ENCODE peak calls at places on chromosomes 2 and 18, in six cellular contexts. One of them, this sample, is unnamed.

GRCh38 chr2:43774617-43775016 is 778 bp downstream of the DYNC2LI1 start:
- DNase-seq in EH: no peak
- DNase-seq in H9: no peak
- DNase-seq in BJ: no peak
- DNase-seq in activated T-helper 1 cell treated with anti-CD3 and anti-CD28 coated beads, Interleukin-2, amount 50 U/mL, for 16 hours: no peak
- DNase-seq in prostate gland: no peak
- DNase-seq in this sample: no peak

GRCh38 chr2:159449504-159450124 is 163.1 kb upstream of the WDSUB1 start:
- DNase-seq in EH: no peak
- DNase-seq in H9: no peak
- DNase-seq in BJ: no peak
- DNase-seq in activated T-helper 1 cell treated with anti-CD3 and anti-CD28 coated beads, Interleukin-2, amount 50 U/mL, for 16 hours: no peak
- DNase-seq in prostate gland: no peak
- DNase-seq in this sample: no peak

GRCh38 chr2:15471606-15472005 is 89.5 kb downstream of the NBAS start:
- DNase-seq in EH: no peak
- DNase-seq in H9: no peak
- DNase-seq in BJ: no peak
- DNase-seq in activated T-helper 1 cell treated with anti-CD3 and anti-CD28 coated beads, Interleukin-2, amount 50 U/mL, for 16 hours: no peak
- DNase-seq in prostate gland: no peak
- DNase-seq in this sample: no peak

GRCh38 chr2:101200714-101201113 is 49.5 kb upstream of the TBC1D8 start:
- DNase-seq in EH: peak
- DNase-seq in H9: no peak
- DNase-seq in BJ: no peak
- DNase-seq in activated T-helper 1 cell treated with anti-CD3 and anti-CD28 coated beads, Interleukin-2, amount 50 U/mL, for 16 hours: no peak
- DNase-seq in prostate gland: peak
- DNase-seq in this sample: no peak

GRCh38 chr2:126824663-126825062 is 74.0 kb upstream of the TEX51 start:
- DNase-seq in EH: peak
- DNase-seq in H9: no peak
- DNase-seq in BJ: no peak
- DNase-seq in activated T-helper 1 cell treated with anti-CD3 and anti-CD28 coated beads, Interleukin-2, amount 50 U/mL, for 16 hours: no peak
- DNase-seq in prostate gland: no peak
- DNase-seq in this sample: no peak

GRCh38 chr2:65076345-65076710 is 20.1 kb downstream of the CEP68 start:
- DNase-seq in EH: peak
- DNase-seq in H9: no peak
- DNase-seq in BJ: peak
- DNase-seq in activated T-helper 1 cell treated with anti-CD3 and anti-CD28 coated beads, Interleukin-2, amount 50 U/mL, for 16 hours: no peak
- DNase-seq in prostate gland: no peak
- DNase-seq in this sample: no peak

GRCh38 chr18:32438173-32438572 is 32.5 kb downstream of the GAREM1 start:
- DNase-seq in EH: no peak
- DNase-seq in H9: no peak
- DNase-seq in BJ: no peak
- DNase-seq in activated T-helper 1 cell treated with anti-CD3 and anti-CD28 coated beads, Interleukin-2, amount 50 U/mL, for 16 hours: no peak
- DNase-seq in prostate gland: no peak
- DNase-seq in this sample: no peak

GRCh38 chr18:34976899-34977786 is 64.1 kb upstream of the MAPRE2 start:
- DNase-seq in EH: peak
- DNase-seq in H9: peak
- DNase-seq in BJ: no peak
- DNase-seq in activated T-helper 1 cell treated with anti-CD3 and anti-CD28 coated beads, Interleukin-2, amount 50 U/mL, for 16 hours: peak
- DNase-seq in prostate gland: peak
- DNase-seq in this sample: peak

GRCh38 chr2:236971131-236971850 is 114.4 kb upstream of the COPS8 start:
- DNase-seq in EH: no peak
- DNase-seq in H9: no peak
- DNase-seq in BJ: no peak
- DNase-seq in activated T-helper 1 cell treated with anti-CD3 and anti-CD28 coated beads, Interleukin-2, amount 50 U/mL, for 16 hours: no peak
- DNase-seq in prostate gland: no peak
- DNase-seq in this sample: no peak

GRCh38 chr2:57979158-57979557 is 67.4 kb upstream of the VRK2 start:
- DNase-seq in EH: no peak
- DNase-seq in H9: no peak
- DNase-seq in BJ: no peak
- DNase-seq in activated T-helper 1 cell treated with anti-CD3 and anti-CD28 coated beads, Interleukin-2, amount 50 U/mL, for 16 hours: no peak
- DNase-seq in prostate gland: no peak
- DNase-seq in this sample: no peak

GRCh38 chr2:113227698-113228097 is 51.0 kb downstream of the PAX8 start:
- DNase-seq in EH: no peak
- DNase-seq in H9: no peak
- DNase-seq in BJ: no peak
- DNase-seq in activated T-helper 1 cell treated with anti-CD3 and anti-CD28 coated beads, Interleukin-2, amount 50 U/mL, for 16 hours: no peak
- DNase-seq in prostate gland: no peak
- DNase-seq in this sample: no peak

GRCh38 chr2:191860760-191861466 is 14.0 kb upstream of the CAVIN2 start:
- DNase-seq in EH: no peak
- DNase-seq in H9: no peak
- DNase-seq in BJ: no peak
- DNase-seq in activated T-helper 1 cell treated with anti-CD3 and anti-CD28 coated beads, Interleukin-2, amount 50 U/mL, for 16 hours: no peak
- DNase-seq in prostate gland: no peak
- DNase-seq in this sample: no peak

GRCh38 chr2:222196159-222196558 is 102.6 kb downstream of the PAX3 start:
- DNase-seq in EH: peak
- DNase-seq in H9: no peak
- DNase-seq in BJ: no peak
- DNase-seq in activated T-helper 1 cell treated with anti-CD3 and anti-CD28 coated beads, Interleukin-2, amount 50 U/mL, for 16 hours: no peak
- DNase-seq in prostate gland: no peak
- DNase-seq in this sample: no peak

GRCh38 chr2:188937228-188938220 is 36.6 kb upstream of the COL3A1 start:
- DNase-seq in EH: peak
- DNase-seq in H9: no peak
- DNase-seq in BJ: peak
- DNase-seq in activated T-helper 1 cell treated with anti-CD3 and anti-CD28 coated beads, Interleukin-2, amount 50 U/mL, for 16 hours: no peak
- DNase-seq in prostate gland: no peak
- DNase-seq in this sample: no peak

GRCh38 chr2:58130238-58130637 is 83.6 kb downstream of the VRK2 start:
- DNase-seq in EH: no peak
- DNase-seq in H9: no peak
- DNase-seq in BJ: no peak
- DNase-seq in activated T-helper 1 cell treated with anti-CD3 and anti-CD28 coated beads, Interleukin-2, amount 50 U/mL, for 16 hours: no peak
- DNase-seq in prostate gland: no peak
- DNase-seq in this sample: no peak

GRCh38 chr2:19674051-19675002 is 227.5 kb downstream of the TTC32 start:
- DNase-seq in EH: peak
- DNase-seq in H9: no peak
- DNase-seq in BJ: no peak
- DNase-seq in activated T-helper 1 cell treated with anti-CD3 and anti-CD28 coated beads, Interleukin-2, amount 50 U/mL, for 16 hours: no peak
- DNase-seq in prostate gland: no peak
- DNase-seq in this sample: no peak

GRCh38 chr2:68565858-68566257 is 77.5 kb upstream of the PROKR1 start:
- DNase-seq in EH: peak
- DNase-seq in H9: no peak
- DNase-seq in BJ: no peak
- DNase-seq in activated T-helper 1 cell treated with anti-CD3 and anti-CD28 coated beads, Interleukin-2, amount 50 U/mL, for 16 hours: no peak
- DNase-seq in prostate gland: no peak
- DNase-seq in this sample: no peak

GRCh38 chr2:219182331-219183150 is 4.5 kb downstream of the RETREG2 start:
- DNase-seq in EH: no peak
- DNase-seq in H9: no peak
- DNase-seq in BJ: no peak
- DNase-seq in activated T-helper 1 cell treated with anti-CD3 and anti-CD28 coated beads, Interleukin-2, amount 50 U/mL, for 16 hours: no peak
- DNase-seq in prostate gland: no peak
- DNase-seq in this sample: no peak

GRCh38 chr18:58028109-58028784 is 15.8 kb upstream of the NEDD4L start:
- DNase-seq in EH: no peak
- DNase-seq in H9: no peak
- DNase-seq in BJ: no peak
- DNase-seq in activated T-helper 1 cell treated with anti-CD3 and anti-CD28 coated beads, Interleukin-2, amount 50 U/mL, for 16 hours: no peak
- DNase-seq in prostate gland: no peak
- DNase-seq in this sample: no peak

GRCh38 chr2:70851704-70852103 is 16.1 kb upstream of the CD207 start:
- DNase-seq in EH: no peak
- DNase-seq in H9: no peak
- DNase-seq in BJ: no peak
- DNase-seq in activated T-helper 1 cell treated with anti-CD3 and anti-CD28 coated beads, Interleukin-2, amount 50 U/mL, for 16 hours: no peak
- DNase-seq in prostate gland: no peak
- DNase-seq in this sample: no peak

GRCh38 chr2:241584446-241584845 is 25.9 kb downstream of the BOK start:
- DNase-seq in EH: peak
- DNase-seq in H9: no peak
- DNase-seq in BJ: no peak
- DNase-seq in activated T-helper 1 cell treated with anti-CD3 and anti-CD28 coated beads, Interleukin-2, amount 50 U/mL, for 16 hours: no peak
- DNase-seq in prostate gland: no peak
- DNase-seq in this sample: no peak

GRCh38 chr18:21513292-21513691 is 87.2 kb downstream of the ESCO1 start:
- DNase-seq in EH: peak
- DNase-seq in H9: no peak
- DNase-seq in BJ: no peak
- DNase-seq in activated T-helper 1 cell treated with anti-CD3 and anti-CD28 coated beads, Interleukin-2, amount 50 U/mL, for 16 hours: no peak
- DNase-seq in prostate gland: no peak
- DNase-seq in this sample: no peak

GRCh38 chr18:9730786-9731185 is 22.7 kb downstream of the RAB31 start:
- DNase-seq in EH: no peak
- DNase-seq in H9: no peak
- DNase-seq in BJ: no peak
- DNase-seq in activated T-helper 1 cell treated with anti-CD3 and anti-CD28 coated beads, Interleukin-2, amount 50 U/mL, for 16 hours: no peak
- DNase-seq in prostate gland: no peak
- DNase-seq in this sample: no peak

GRCh38 chr2:55879976-55880375 is 43.6 kb downstream of the EFEMP1 start:
- DNase-seq in EH: peak
- DNase-seq in H9: no peak
- DNase-seq in BJ: no peak
- DNase-seq in activated T-helper 1 cell treated with anti-CD3 and anti-CD28 coated beads, Interleukin-2, amount 50 U/mL, for 16 hours: no peak
- DNase-seq in prostate gland: no peak
- DNase-seq in this sample: no peak

GRCh38 chr2:181420259-181421130 is 36.7 kb upstream of the ITGA4 start:
- DNase-seq in EH: no peak
- DNase-seq in H9: no peak
- DNase-seq in BJ: no peak
- DNase-seq in activated T-helper 1 cell treated with anti-CD3 and anti-CD28 coated beads, Interleukin-2, amount 50 U/mL, for 16 hours: no peak
- DNase-seq in prostate gland: no peak
- DNase-seq in this sample: no peak

GRCh38 chr2:18169121-18169786 is 290.8 kb downstream of the KCNS3 start:
- DNase-seq in EH: no peak
- DNase-seq in H9: no peak
- DNase-seq in BJ: no peak
- DNase-seq in activated T-helper 1 cell treated with anti-CD3 and anti-CD28 coated beads, Interleukin-2, amount 50 U/mL, for 16 hours: no peak
- DNase-seq in prostate gland: no peak
- DNase-seq in this sample: no peak

GRCh38 chr2:28908172-28908571 is 13.7 kb downstream of the WDR43 start:
- DNase-seq in EH: no peak
- DNase-seq in H9: no peak
- DNase-seq in BJ: no peak
- DNase-seq in activated T-helper 1 cell treated with anti-CD3 and anti-CD28 coated beads, Interleukin-2, amount 50 U/mL, for 16 hours: no peak
- DNase-seq in prostate gland: no peak
- DNase-seq in this sample: no peak

GRCh38 chr18:31992836-31993575 is 25.6 kb upstream of the RNF125 start:
- DNase-seq in EH: peak
- DNase-seq in H9: peak
- DNase-seq in BJ: no peak
- DNase-seq in activated T-helper 1 cell treated with anti-CD3 and anti-CD28 coated beads, Interleukin-2, amount 50 U/mL, for 16 hours: no peak
- DNase-seq in prostate gland: no peak
- DNase-seq in this sample: no peak